ENCODE peak calls at places on chromosomes 11 and 22, in five cellular contexts. One of them, this sample, is unnamed.

GRCh38 chr22:27905638-27906037 is 13.4 kb downstream of the PITPNB start:
- DNase-seq in tibial nerve: no peak
- DNase-seq in HAP-1: no peak
- DNase-seq in esophagus muscularis mucosa: no peak
- DNase-seq in left lung: no peak
- DNase-seq in this sample: no peak

GRCh38 chr11:13963169-13963948 is 836 bp downstream of the SPON1 start:
- DNase-seq in tibial nerve: no peak
- DNase-seq in HAP-1: no peak
- DNase-seq in esophagus muscularis mucosa: no peak
- DNase-seq in left lung: no peak
- DNase-seq in this sample: peak; percentile 30

GRCh38 chr11:61688368-61689163 is 8.4 kb downstream of the DAGLA start:
- DNase-seq in tibial nerve: peak; percentile 41
- DNase-seq in HAP-1: no peak
- DNase-seq in esophagus muscularis mucosa: peak; percentile 95
- DNase-seq in left lung: peak; percentile 80
- DNase-seq in this sample: no peak

GRCh38 chr11:35930466-35930865 is 13.4 kb upstream of the LDLRAD3 start:
- DNase-seq in tibial nerve: no peak
- DNase-seq in HAP-1: no peak
- DNase-seq in esophagus muscularis mucosa: no peak
- DNase-seq in left lung: no peak
- DNase-seq in this sample: no peak

GRCh38 chr11:84142411-84142810 is 856.2 kb upstream of the CCDC90B start:
- DNase-seq in tibial nerve: no peak
- DNase-seq in HAP-1: no peak
- DNase-seq in esophagus muscularis mucosa: no peak
- DNase-seq in left lung: no peak
- DNase-seq in this sample: no peak

GRCh38 chr11:127926721-127927120 is 660.6 kb downstream of the ETS1 start:
- DNase-seq in tibial nerve: no peak
- DNase-seq in HAP-1: no peak
- DNase-seq in esophagus muscularis mucosa: no peak
- DNase-seq in left lung: no peak
- DNase-seq in this sample: no peak

GRCh38 chr22:35458547-35459422 is 58.8 kb downstream of the MCM5 start:
- DNase-seq in tibial nerve: no peak
- DNase-seq in HAP-1: no peak
- DNase-seq in esophagus muscularis mucosa: no peak
- DNase-seq in left lung: no peak
- DNase-seq in this sample: no peak

GRCh38 chr11:12889243-12889642 is 119.9 kb upstream of the RASSF10 start:
- DNase-seq in tibial nerve: no peak
- DNase-seq in HAP-1: no peak
- DNase-seq in esophagus muscularis mucosa: no peak
- DNase-seq in left lung: no peak
- DNase-seq in this sample: no peak

GRCh38 chr11:19935507-19935906 is 222.9 kb downstream of the NAV2 start:
- DNase-seq in tibial nerve: no peak
- DNase-seq in HAP-1: peak; percentile 56
- DNase-seq in esophagus muscularis mucosa: no peak
- DNase-seq in left lung: no peak
- DNase-seq in this sample: no peak

GRCh38 chr11:47388697-47389576 is 10.6 kb upstream of the SPI1 start:
- DNase-seq in tibial nerve: no peak
- DNase-seq in HAP-1: no peak
- DNase-seq in esophagus muscularis mucosa: no peak
- DNase-seq in left lung: peak; percentile 46
- DNase-seq in this sample: no peak

GRCh38 chr11:89491141-89491690 is at the start of gene NOX4:
- DNase-seq in tibial nerve: peak; percentile 24
- DNase-seq in HAP-1: no peak
- DNase-seq in esophagus muscularis mucosa: no peak
- DNase-seq in left lung: peak; percentile 41
- DNase-seq in this sample: no peak

GRCh38 chr11:106594751-106595351 is 423.4 kb downstream of the GUCY1A2 start:
- DNase-seq in tibial nerve: no peak
- DNase-seq in HAP-1: no peak
- DNase-seq in esophagus muscularis mucosa: no peak
- DNase-seq in left lung: no peak
- DNase-seq in this sample: peak; percentile 12

GRCh38 chr11:75219869-75220268 is 20.7 kb upstream of the TPBGL start:
- DNase-seq in tibial nerve: no peak
- DNase-seq in HAP-1: no peak
- DNase-seq in esophagus muscularis mucosa: no peak
- DNase-seq in left lung: no peak
- DNase-seq in this sample: no peak

GRCh38 chr22:42655693-42656092 is 6.5 kb upstream of the CYB5R3 start:
- DNase-seq in tibial nerve: no peak
- DNase-seq in HAP-1: no peak
- DNase-seq in esophagus muscularis mucosa: no peak
- DNase-seq in left lung: no peak
- DNase-seq in this sample: no peak

GRCh38 chr22:48950151-48950915 is 877.3 kb downstream of the BRD1 start:
- DNase-seq in tibial nerve: no peak
- DNase-seq in HAP-1: no peak
- DNase-seq in esophagus muscularis mucosa: peak; percentile 78
- DNase-seq in left lung: no peak
- DNase-seq in this sample: no peak

GRCh38 chr11:82823635-82824614 is 76.3 kb downstream of the PRCP start:
- DNase-seq in tibial nerve: no peak
- DNase-seq in HAP-1: no peak
- DNase-seq in esophagus muscularis mucosa: no peak
- DNase-seq in left lung: no peak
- DNase-seq in this sample: no peak

GRCh38 chr11:29641201-29641600 is 375.6 kb downstream of the KCNA4 start:
- DNase-seq in tibial nerve: no peak
- DNase-seq in HAP-1: no peak
- DNase-seq in esophagus muscularis mucosa: no peak
- DNase-seq in left lung: no peak
- DNase-seq in this sample: no peak

GRCh38 chr11:72831521-72832300 is 17.5 kb downstream of the ATG16L2 start:
- DNase-seq in tibial nerve: peak; percentile 77
- DNase-seq in HAP-1: peak; percentile 91
- DNase-seq in esophagus muscularis mucosa: no peak
- DNase-seq in left lung: peak; percentile 79
- DNase-seq in this sample: peak; percentile 42

GRCh38 chr11:7098235-7098832 is 9.5 kb downstream of the RBMXL2 start:
- DNase-seq in tibial nerve: no peak
- DNase-seq in HAP-1: no peak
- DNase-seq in esophagus muscularis mucosa: no peak
- DNase-seq in left lung: no peak
- DNase-seq in this sample: peak; percentile 61

GRCh38 chr11:46701078-46701654 is 335 bp downstream of the ZNF408 start:
- DNase-seq in tibial nerve: no peak
- DNase-seq in HAP-1: no peak
- DNase-seq in esophagus muscularis mucosa: no peak
- DNase-seq in left lung: no peak
- DNase-seq in this sample: no peak

GRCh38 chr22:43310798-43311197 is 32.4 kb downstream of the SCUBE1 start:
- DNase-seq in tibial nerve: no peak
- DNase-seq in HAP-1: no peak
- DNase-seq in esophagus muscularis mucosa: no peak
- DNase-seq in left lung: no peak
- DNase-seq in this sample: no peak

GRCh38 chr11:65720237-65720934 is at the start of gene RNASEH2C:
- DNase-seq in tibial nerve: peak; percentile 60
- DNase-seq in HAP-1: peak; percentile 87
- DNase-seq in esophagus muscularis mucosa: peak; percentile 94
- DNase-seq in left lung: peak; percentile 89
- DNase-seq in this sample: peak; percentile 63

GRCh38 chr11:12052676-12053605 is 44.5 kb upstream of the DKK3 start:
- DNase-seq in tibial nerve: no peak
- DNase-seq in HAP-1: no peak
- DNase-seq in esophagus muscularis mucosa: no peak
- DNase-seq in left lung: no peak
- DNase-seq in this sample: no peak

GRCh38 chr22:27226666-27227065 is 569.3 kb downstream of the MIAT start:
- DNase-seq in tibial nerve: no peak
- DNase-seq in HAP-1: no peak
- DNase-seq in esophagus muscularis mucosa: no peak
- DNase-seq in left lung: no peak
- DNase-seq in this sample: no peak

GRCh38 chr11:102516179-102516578 is 14.4 kb downstream of the MMP7 start:
- DNase-seq in tibial nerve: no peak
- DNase-seq in HAP-1: no peak
- DNase-seq in esophagus muscularis mucosa: no peak
- DNase-seq in left lung: no peak
- DNase-seq in this sample: no peak

GRCh38 chr22:37483050-37483449 is 3.1 kb downstream of the MFNG start:
- DNase-seq in tibial nerve: no peak
- DNase-seq in HAP-1: no peak
- DNase-seq in esophagus muscularis mucosa: no peak
- DNase-seq in left lung: no peak
- DNase-seq in this sample: no peak

GRCh38 chr22:37484115-37485005 is 1.8 kb downstream of the MFNG start:
- DNase-seq in tibial nerve: peak; percentile 55
- DNase-seq in HAP-1: peak; percentile 65
- DNase-seq in esophagus muscularis mucosa: peak; percentile 93
- DNase-seq in left lung: peak; percentile 91
- DNase-seq in this sample: peak; percentile 76

GRCh38 chr22:37482244-37482643 is 3.9 kb downstream of the MFNG start:
- DNase-seq in tibial nerve: no peak
- DNase-seq in HAP-1: no peak
- DNase-seq in esophagus muscularis mucosa: no peak
- DNase-seq in left lung: no peak
- DNase-seq in this sample: no peak

GRCh38 chr22:37485006-37485713 is 1.0 kb downstream of the MFNG start:
- DNase-seq in tibial nerve: no peak
- DNase-seq in HAP-1: peak; percentile 53
- DNase-seq in esophagus muscularis mucosa: no peak
- DNase-seq in left lung: peak; percentile 53
- DNase-seq in this sample: peak; percentile 81

GRCh38 chr22:37483594-37484114 is 2.5 kb downstream of the MFNG start:
- DNase-seq in tibial nerve: no peak
- DNase-seq in HAP-1: peak; percentile 28
- DNase-seq in esophagus muscularis mucosa: no peak
- DNase-seq in left lung: peak; percentile 56
- DNase-seq in this sample: no peak
- H3K4me3 ChIP-seq in tibial nerve: no peak overlapping the region
- H3K4me3 ChIP-seq in HAP-1: peak overlapping the region; percentile 47
- H3K4me3 ChIP-seq in esophagus muscularis mucosa: peak overlapping the region; percentile 36
- H3K4me3 ChIP-seq in left lung: peak overlapping the region; percentile 27
- H3K4me3 ChIP-seq in this sample: peak overlapping the region; percentile 37

DNA sequence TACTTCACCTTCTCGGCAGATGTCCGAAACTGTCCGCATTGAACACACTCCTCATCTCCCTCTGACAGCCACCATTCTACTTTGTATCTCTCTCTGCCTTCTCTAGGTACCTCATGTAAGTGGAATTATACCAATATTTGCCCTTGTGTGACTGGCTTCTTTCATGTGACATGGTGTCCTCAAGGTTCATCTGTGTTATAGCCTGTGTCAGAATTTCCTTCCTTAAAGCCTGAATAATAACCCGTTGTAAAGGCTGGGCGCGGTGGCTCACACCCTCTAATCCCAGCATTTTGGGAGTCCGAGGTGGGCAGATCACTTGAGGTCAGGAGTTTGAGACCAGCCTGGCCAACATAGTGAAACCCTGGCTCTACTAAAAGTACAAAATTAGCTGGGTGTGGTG is 40.4 kb upstream of the PPP6R3 start:
- DNase-seq in tibial nerve: no peak
- DNase-seq in HAP-1: no peak
- DNase-seq in esophagus muscularis mucosa: no peak
- DNase-seq in left lung: no peak
- DNase-seq in this sample: no peak
- H3K36me3 ChIP-seq in tibial nerve: no peaks in the 10 kb centered on the region
- H3K36me3 ChIP-seq in HAP-1: peaks cover 17% of the 10 kb centered on the region
- H3K36me3 ChIP-seq in esophagus muscularis mucosa: peaks cover 64% of the 10 kb centered on the region
- H3K36me3 ChIP-seq in left lung: no peaks in the 10 kb centered on the region
- H3K36me3 ChIP-seq in this sample: no peaks in the 10 kb centered on the region

GRCh38 chr22:32204856-32205722 is at the start of gene RFPL2:
- DNase-seq in tibial nerve: no peak
- DNase-seq in HAP-1: no peak
- DNase-seq in esophagus muscularis mucosa: peak; percentile 72
- DNase-seq in left lung: no peak
- DNase-seq in this sample: no peak

GRCh38 chr22:32202539-32203180 is 2.2 kb downstream of the RFPL2 start:
- DNase-seq in tibial nerve: no peak
- DNase-seq in HAP-1: peak; percentile 44
- DNase-seq in esophagus muscularis mucosa: peak; percentile 82
- DNase-seq in left lung: peak; percentile 66
- DNase-seq in this sample: peak; percentile 32

GRCh38 chr22:32205974-32206773 is 1.3 kb upstream of the RFPL2 start:
- DNase-seq in tibial nerve: no peak
- DNase-seq in HAP-1: no peak
- DNase-seq in esophagus muscularis mucosa: peak; percentile 81
- DNase-seq in left lung: no peak
- DNase-seq in this sample: no peak

GRCh38 chr22:32203181-32204105 is 1.4 kb downstream of the RFPL2 start:
- DNase-seq in tibial nerve: no peak
- DNase-seq in HAP-1: no peak
- DNase-seq in esophagus muscularis mucosa: peak; percentile 88
- DNase-seq in left lung: no peak
- DNase-seq in this sample: no peak

DNA sequence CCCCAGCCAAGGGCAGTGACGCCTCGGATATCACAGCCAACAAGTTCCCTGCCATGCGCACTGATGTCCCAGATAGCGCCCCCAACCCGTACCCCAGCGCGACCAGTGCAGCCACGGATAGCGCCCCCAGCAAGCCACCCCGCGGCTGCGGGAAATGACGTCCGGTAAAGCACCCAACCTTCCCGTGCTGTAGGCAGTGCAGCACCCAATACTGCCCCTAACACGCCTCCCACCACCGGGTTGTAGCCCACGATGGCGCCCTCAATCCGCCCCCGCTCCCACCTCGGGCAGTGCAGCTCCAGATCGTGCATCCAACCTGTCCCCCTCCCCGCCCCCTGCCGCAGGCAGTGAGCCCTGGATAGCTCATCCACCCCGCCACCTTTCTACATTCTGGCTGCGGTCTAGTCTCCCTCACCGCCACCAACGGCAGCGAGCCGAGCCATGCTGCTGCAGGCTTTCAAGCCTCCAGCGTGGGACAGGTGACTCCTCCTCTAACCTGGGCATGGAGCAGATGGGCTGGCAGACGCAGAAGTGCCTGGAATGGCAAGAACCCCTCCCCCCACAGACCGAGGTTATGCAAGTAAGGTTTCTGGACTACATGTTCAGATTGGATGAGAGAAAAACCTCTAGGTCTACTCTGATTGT is 540 bp downstream of the RFPL2 start:
- DNase-seq in tibial nerve: no peak
- DNase-seq in HAP-1: no peak
- DNase-seq in esophagus muscularis mucosa: peak; percentile 64
- DNase-seq in left lung: no peak
- DNase-seq in this sample: no peak
- H3K4me3 ChIP-seq in tibial nerve: no peak overlapping the region
- H3K4me3 ChIP-seq in HAP-1: no peak overlapping the region
- H3K4me3 ChIP-seq in esophagus muscularis mucosa: peak overlapping the region; percentile 13
- H3K4me3 ChIP-seq in left lung: no peak overlapping the region
- H3K4me3 ChIP-seq in this sample: peak overlapping the region; percentile 54

DNA sequence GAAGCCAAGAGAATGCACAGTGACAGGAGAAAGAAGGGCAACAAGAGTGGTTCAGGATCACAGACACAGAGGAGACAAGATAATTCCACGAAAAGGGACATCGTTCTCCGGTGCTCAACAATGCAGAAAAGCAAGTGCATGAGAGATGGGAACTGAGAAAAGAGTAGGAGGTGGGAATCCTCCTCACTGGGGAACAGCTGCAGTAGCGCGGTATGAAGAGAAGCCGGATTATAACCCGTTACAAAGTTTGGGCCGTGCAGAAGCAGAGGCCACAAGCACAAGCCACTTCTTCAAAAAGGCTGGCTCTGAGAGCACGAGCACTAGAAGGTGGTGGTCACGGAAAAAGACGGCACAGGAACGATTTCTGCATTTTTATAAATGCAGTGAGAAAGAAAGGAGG is 114.2 kb upstream of the BID start:
- DNase-seq in tibial nerve: no peak
- DNase-seq in HAP-1: no peak
- DNase-seq in esophagus muscularis mucosa: no peak
- DNase-seq in left lung: no peak
- DNase-seq in this sample: no peak
- H3K36me3 ChIP-seq in tibial nerve: no peaks in the 10 kb centered on the region
- H3K36me3 ChIP-seq in HAP-1: peaks cover 38% of the 10 kb centered on the region
- H3K36me3 ChIP-seq in esophagus muscularis mucosa: peaks cover 55% of the 10 kb centered on the region
- H3K36me3 ChIP-seq in left lung: no peaks in the 10 kb centered on the region
- H3K36me3 ChIP-seq in this sample: peaks cover 66% of the 10 kb centered on the region